ENCODE peak calls at places on chromosomes 2 and 18, in five cellular contexts. One of them, this sample, is unnamed.
A peak's percentile ranks its signal among the peaks of the same experiment; 100 is the strongest.

GRCh38 chr2:219408101-219409030 is 9.8 kb upstream of the DES start:
- DNase-seq in cardiac muscle cell: no peak
- DNase-seq in ELF-1: no peak
- DNase-seq in sigmoid colon: peak; percentile 92
- DNase-seq in hepatic stellate cell: no peak
- DNase-seq in this sample: no peak

GRCh38 chr18:57437433-57437781 is 2.2 kb downstream of the ONECUT2 start:
- DNase-seq in cardiac muscle cell: no peak
- DNase-seq in ELF-1: no peak
- DNase-seq in sigmoid colon: no peak
- DNase-seq in hepatic stellate cell: no peak
- DNase-seq in this sample: no peak

GRCh38 chr18:51017140-51017874 is 12.7 kb upstream of the SMAD4 start:
- DNase-seq in cardiac muscle cell: no peak
- DNase-seq in ELF-1: peak; percentile 95
- DNase-seq in sigmoid colon: no peak
- DNase-seq in hepatic stellate cell: no peak
- DNase-seq in this sample: no peak

GRCh38 chr2:39128919-39129391 is 8.1 kb upstream of the SOS1 start:
- DNase-seq in cardiac muscle cell: no peak
- DNase-seq in ELF-1: no peak
- DNase-seq in sigmoid colon: no peak
- DNase-seq in hepatic stellate cell: no peak
- DNase-seq in this sample: no peak

GRCh38 chr2:66729391-66729790 is 294.5 kb downstream of the MEIS1 start:
- DNase-seq in cardiac muscle cell: no peak
- DNase-seq in ELF-1: no peak
- DNase-seq in sigmoid colon: no peak
- DNase-seq in hepatic stellate cell: no peak
- DNase-seq in this sample: no peak

GRCh38 chr2:53437371-53437770 is 330.2 kb upstream of the CHAC2 start:
- DNase-seq in cardiac muscle cell: no peak
- DNase-seq in ELF-1: no peak
- DNase-seq in sigmoid colon: no peak
- DNase-seq in hepatic stellate cell: no peak
- DNase-seq in this sample: no peak

GRCh38 chr2:68316091-68316490 is 3.7 kb downstream of the CNRIP1 start:
- DNase-seq in cardiac muscle cell: peak; percentile 10
- DNase-seq in ELF-1: no peak
- DNase-seq in sigmoid colon: no peak
- DNase-seq in hepatic stellate cell: no peak
- DNase-seq in this sample: no peak

GRCh38 chr18:2906522-2907458 is 60.0 kb downstream of the EMILIN2 start:
- DNase-seq in cardiac muscle cell: peak; percentile 31
- DNase-seq in ELF-1: no peak
- DNase-seq in sigmoid colon: no peak
- DNase-seq in hepatic stellate cell: peak; percentile 73
- DNase-seq in this sample: no peak

GRCh38 chr2:100260712-100261620 is 61.3 kb downstream of the LONRF2 start:
- DNase-seq in cardiac muscle cell: peak; percentile 81
- DNase-seq in ELF-1: peak; percentile 75
- DNase-seq in sigmoid colon: peak; percentile 82
- DNase-seq in hepatic stellate cell: peak; percentile 79
- DNase-seq in this sample: peak; percentile 82

GRCh38 chr2:108877506-108877905 is 90.9 kb downstream of the CCDC138 start:
- DNase-seq in cardiac muscle cell: no peak
- DNase-seq in ELF-1: no peak
- DNase-seq in sigmoid colon: no peak
- DNase-seq in hepatic stellate cell: no peak
- DNase-seq in this sample: no peak

GRCh38 chr18:6058941-6059340 is 163.6 kb upstream of the TMEM200C start:
- DNase-seq in cardiac muscle cell: peak; percentile 95
- DNase-seq in ELF-1: peak; percentile 21
- DNase-seq in sigmoid colon: no peak
- DNase-seq in hepatic stellate cell: peak; percentile 26
- DNase-seq in this sample: no peak

GRCh38 chr2:196112408-196113039 is 43.9 kb upstream of the DNAH7 start:
- DNase-seq in cardiac muscle cell: no peak
- DNase-seq in ELF-1: no peak
- DNase-seq in sigmoid colon: no peak
- DNase-seq in hepatic stellate cell: peak; percentile 41
- DNase-seq in this sample: no peak

GRCh38 chr2:216049452-216049851 is 32.2 kb downstream of the PECR start:
- DNase-seq in cardiac muscle cell: no peak
- DNase-seq in ELF-1: no peak
- DNase-seq in sigmoid colon: no peak
- DNase-seq in hepatic stellate cell: no peak
- DNase-seq in this sample: no peak

GRCh38 chr2:145960479-145961163 is 1440.7 kb upstream of the ZEB2 start:
- DNase-seq in cardiac muscle cell: no peak
- DNase-seq in ELF-1: no peak
- DNase-seq in sigmoid colon: no peak
- DNase-seq in hepatic stellate cell: no peak
- DNase-seq in this sample: no peak

GRCh38 chr18:13028869-13029268 is 37.7 kb downstream of the CEP192 start:
- DNase-seq in cardiac muscle cell: peak; percentile 38
- DNase-seq in ELF-1: no peak
- DNase-seq in sigmoid colon: no peak
- DNase-seq in hepatic stellate cell: no peak
- DNase-seq in this sample: no peak

GRCh38 chr2:195304310-195304709 is 352.7 kb upstream of the SLC39A10 start:
- DNase-seq in cardiac muscle cell: no peak
- DNase-seq in ELF-1: peak; percentile 60
- DNase-seq in sigmoid colon: no peak
- DNase-seq in hepatic stellate cell: no peak
- DNase-seq in this sample: no peak

GRCh38 chr2:113135354-113135753 is 8.0 kb downstream of the IL1RN start:
- DNase-seq in cardiac muscle cell: no peak
- DNase-seq in ELF-1: no peak
- DNase-seq in sigmoid colon: no peak
- DNase-seq in hepatic stellate cell: no peak
- DNase-seq in this sample: no peak

GRCh38 chr18:75290737-75291358 is 80.3 kb downstream of the TSHZ1 start:
- DNase-seq in cardiac muscle cell: no peak
- DNase-seq in ELF-1: no peak
- DNase-seq in sigmoid colon: no peak
- DNase-seq in hepatic stellate cell: no peak
- DNase-seq in this sample: no peak

GRCh38 chr2:100142393-100142792 is at the start of gene AFF3:
- DNase-seq in cardiac muscle cell: no peak
- DNase-seq in ELF-1: no peak
- DNase-seq in sigmoid colon: no peak
- DNase-seq in hepatic stellate cell: no peak
- DNase-seq in this sample: no peak

GRCh38 chr2:19989342-19989680 is 594 bp downstream of the WDR35 start:
- DNase-seq in cardiac muscle cell: no peak
- DNase-seq in ELF-1: no peak
- DNase-seq in sigmoid colon: no peak
- DNase-seq in hepatic stellate cell: no peak
- DNase-seq in this sample: no peak

This sample was measured in sciatic nerve.